ENCODE peak calls at places on chromosomes 16 and 17, in nine cellular contexts. M is AG10803; C is activated gamma-delta T cell treated with anti-CD3 and anti-CD28 coated beads, Interleukin-2, amount 50 U/mL, for 16 hours; B is HFFc6; D is DMS53; W is stimulated activated CD4-positive, alpha-beta T cell treated with anti-CD3 and anti-CD28 coated beads, Interleukin-1b, Interleukin-23, amount 100 ng/mL, for 4 hours; Y is activated T-cell treated with anti-CD3 and anti-CD28 coated beads for 1 hour; J is substantia nigra; I is mesenchymal stem cell. T is an unnamed sample.

GRCh38 chr16:30649725-30650368 is 913 bp upstream of the PRR14 start:
- DNase-seq in M (no peak), C (peak; percentile 12), B (no peak), D (no peak), W (peak; percentile 12), Y (peak; percentile 16), J (peak; percentile 58), I (no peak), T (no peak)

GRCh38 chr16:30992931-30993816 is 8.2 kb downstream of the HSD3B7 start:
- DNase-seq in M (no peak), C (no peak), B (no peak), D (peak; percentile 33), W (no peak), Y (no peak), J (no peak), I (no peak), T (no peak)

GRCh38 chr17:59669411-59669810 is 37.8 kb downstream of the PTRH2 start:
- DNase-seq in M (no peak), C (no peak), B (no peak), D (no peak), W (no peak), Y (no peak), J (no peak), I (no peak), T (no peak)

GRCh38 chr17:40021471-40021961 is 6.3 kb downstream of the CSF3 start:
- DNase-seq in M (peak; percentile 67), C (no peak), B (peak; percentile 96), D (no peak), W (no peak), Y (no peak), J (no peak), I (peak; percentile 55), T (no peak)

GRCh38 chr17:2204393-2204792 is 99.2 kb downstream of the SMG6 start:
- DNase-seq in M (no peak), C (no peak), B (no peak), D (no peak), W (no peak), Y (no peak), J (no peak), I (no peak), T (no peak)

GRCh38 chr16:65000654-65001053 is 121.2 kb downstream of the CDH11 start:
- DNase-seq in M (no peak), C (no peak), B (no peak), D (no peak), W (no peak), Y (no peak), J (no peak), I (no peak), T (no peak)

GRCh38 chr17:45326566-45326965 is 9.7 kb upstream of the MAP3K14 start:
- DNase-seq in M (no peak), C (no peak), B (no peak), D (no peak), W (no peak), Y (no peak), J (no peak), I (no peak), T (no peak)

GRCh38 chr17:82128287-82128686 is 30.3 kb upstream of the FASN start:
- DNase-seq in M (no peak), C (no peak), B (no peak), D (no peak), W (no peak), Y (no peak), J (no peak), I (no peak), T (no peak)

GRCh38 chr17:51764387-51764971 is 394.0 kb downstream of the CA10 start:
- DNase-seq in M (peak; percentile 69), C (no peak), B (peak; percentile 48), D (peak; percentile 92), W (peak; percentile 1), Y (peak; percentile 8), J (no peak), I (peak; percentile 47), T (no peak)

GRCh38 chr16:56956076-56956475 is 5.7 kb upstream of the CETP start:
- DNase-seq in M (no peak), C (no peak), B (no peak), D (no peak), W (no peak), Y (no peak), J (no peak), I (no peak), T (no peak)

GRCh38 chr17:39139137-39139516 is 12.3 kb downstream of the PLXDC1 start:
- DNase-seq in M (peak; percentile 91), C (no peak), B (peak; percentile 94), D (no peak), W (no peak), Y (no peak), J (no peak), I (peak; percentile 90), T (no peak)

GRCh38 chr16:86133847-86134375 is 234.9 kb downstream of the IRF8 start:
- DNase-seq in M (no peak), C (no peak), B (no peak), D (no peak), W (no peak), Y (no peak), J (no peak), I (peak; percentile 56), T (no peak)

GRCh38 chr16:24319415-24319814 is 63.3 kb downstream of the CACNG3 start:
- DNase-seq in M (no peak), C (no peak), B (no peak), D (no peak), W (no peak), Y (no peak), J (no peak), I (no peak), T (no peak)

GRCh38 chr17:3043737-3044365 is 19.6 kb downstream of the OR1D5 start:
- DNase-seq in M (no peak), C (no peak), B (no peak), D (peak; percentile 74), W (no peak), Y (no peak), J (no peak), I (no peak), T (no peak)

GRCh38 chr16:1153480-1154160 is 714 bp downstream of the CACNA1H start:
- DNase-seq in M (no peak), C (no peak), B (no peak), D (no peak), W (no peak), Y (no peak), J (no peak), I (no peak), T (no peak)

GRCh38 chr16:68994324-68994723 is 111.1 kb upstream of the HAS3 start:
- DNase-seq in M (no peak), C (no peak), B (no peak), D (peak; percentile 47), W (no peak), Y (no peak), J (no peak), I (no peak), T (no peak)

GRCh38 chr17:2955931-2956582 is 107.3 kb downstream of the OR1D5 start:
- DNase-seq in M (no peak), C (no peak), B (no peak), D (no peak), W (no peak), Y (no peak), J (no peak), I (no peak), T (no peak)

GRCh38 chr17:36152639-36153120 is 23.8 kb downstream of the TBC1D3B start:
- DNase-seq in M (peak; percentile 45), C (no peak), B (no peak), D (no peak), W (no peak), Y (no peak), J (no peak), I (no peak), T (no peak)

GRCh38 chr16:83023011-83023410 is 396.2 kb downstream of the CDH13 start:
- DNase-seq in M (no peak), C (no peak), B (no peak), D (no peak), W (no peak), Y (no peak), J (no peak), I (no peak), T (no peak)

GRCh38 chr17:13597723-13598347 is 3.9 kb downstream of the HS3ST3A1 start:
- DNase-seq in M (peak; percentile 65), C (peak; percentile 11), B (peak; percentile 54), D (peak; percentile 7), W (no peak), Y (no peak), J (no peak), I (peak; percentile 65), T (peak; percentile 9)

GRCh38 chr17:8857919-8858318 is 9.6 kb downstream of the PIK3R6 start:
- DNase-seq in M (peak; percentile 87), C (no peak), B (no peak), D (no peak), W (no peak), Y (no peak), J (no peak), I (no peak), T (no peak)